ENCODE peak calls at places on chromosomes 6 and 20, in nine cellular contexts. M is brain microvascular endothelial cell, W is HCT116, D is lower lobe of right lung, B is Peyer's patch, Q is neural progenitor cell, L is K562, R is gastrocnemius medialis, J is tibial artery. T is an unnamed sample. For H3K27me3, the result is how much of the 10 kb centered on the place peaks cover.

GRCh38 chr20:32108814-32109391 is 611 bp upstream of the TM9SF4 start:
- DNase-seq in W (no peak), R (no peak), L (no peak), D (no peak), J (no peak), B (no peak), M (no peak), Q (no peak), T (no peak)

GRCh38 chr6:168666170-168666569 is 225.2 kb downstream of the SMOC2 start:
- DNase-seq in W (no peak), R (no peak), J (no peak), B (no peak), D (no peak), L (no peak), M (no peak), Q (no peak), T (no peak)

GRCh38 chr6:76275746-76276145 is 203.3 kb upstream of the IMPG1 start:
- DNase-seq in L (no peak), M (no peak), W (no peak), J (no peak), Q (peak), D (no peak), R (no peak), B (no peak), T (no peak)

GRCh38 chr20:37733416-37733815 is 39.6 kb downstream of the CTNNBL1 start:
- DNase-seq in W (no peak), L (no peak), M (no peak), Q (no peak), B (no peak), J (no peak), D (no peak), R (no peak), T (no peak)

GRCh38 chr6:2891768-2892170 is 11.3 kb downstream of the SERPINB9 start:
- DNase-seq in L (no peak), Q (no peak), R (no peak), J (no peak), B (peak), W (no peak), D (no peak), M (no peak), T (no peak)

GRCh38 chr6:487956-488355 is 96.4 kb downstream of the IRF4 start:
- DNase-seq in B (no peak), W (no peak), L (no peak), D (no peak), Q (no peak), J (no peak), R (no peak), M (no peak), T (no peak)

GRCh38 chr6:13044390-13044789 is 283.9 kb downstream of the TBC1D7 start:
- DNase-seq in D (no peak), R (no peak), Q (no peak), M (no peak), W (peak), L (peak), B (no peak), J (no peak), T (no peak)

GRCh38 chr6:145544514-145544913 is 190.8 kb downstream of the EPM2A start:
- DNase-seq in W (no peak), B (no peak), L (no peak), D (no peak), Q (no peak), J (no peak), M (no peak), R (no peak), T (no peak)

GRCh38 chr6:92589970-92590369 is 829.4 kb downstream of the EPHA7 start:
- DNase-seq in J (no peak), B (no peak), R (no peak), W (no peak), D (no peak), Q (no peak), L (no peak), M (no peak), T (no peak)

GRCh38 chr6:83862776-83863471 is 3.4 kb downstream of the CYB5R4 start:
- DNase-seq in M (no peak), W (no peak), B (no peak), J (no peak), Q (no peak), L (no peak), R (no peak), D (no peak), T (no peak)

GRCh38 chr20:58618694-58619540 is 32.2 kb upstream of the STX16 start:
- DNase-seq in D (no peak), B (peak), L (no peak), R (no peak), Q (peak), W (no peak), M (peak), J (peak), T (no peak)

GRCh38 chr20:33139467-33139866 is 28.5 kb upstream of the BPIFA2 start:
- DNase-seq in R (no peak), B (no peak), D (no peak), J (no peak), Q (no peak), L (no peak), W (no peak), M (no peak), T (no peak)

GRCh38 chr6:168161371-168161750 is 82.3 kb upstream of the FRMD1 start:
- DNase-seq in R (no peak), M (no peak), B (no peak), W (no peak), J (no peak), L (no peak), Q (no peak), D (no peak), T (no peak)

GRCh38 chr20:11585752-11586352 is 331.8 kb upstream of the BTBD3 start:
- DNase-seq in W (peak), R (no peak), M (peak), J (no peak), L (no peak), D (no peak), B (no peak), Q (peak), T (no peak)

GRCh38 chr6:41426438-41426851 is 91.0 kb downstream of the NCR2 start:
- DNase-seq in J (no peak), D (no peak), M (no peak), B (no peak), L (no peak), W (no peak), R (no peak), Q (peak), T (no peak)
- H3K27me3 ChIP-seq in J (under half), D (under half), M (under half), B (under half), L (under half), W (under half), R (under half), Q (half or more), T (under half)

DNA sequence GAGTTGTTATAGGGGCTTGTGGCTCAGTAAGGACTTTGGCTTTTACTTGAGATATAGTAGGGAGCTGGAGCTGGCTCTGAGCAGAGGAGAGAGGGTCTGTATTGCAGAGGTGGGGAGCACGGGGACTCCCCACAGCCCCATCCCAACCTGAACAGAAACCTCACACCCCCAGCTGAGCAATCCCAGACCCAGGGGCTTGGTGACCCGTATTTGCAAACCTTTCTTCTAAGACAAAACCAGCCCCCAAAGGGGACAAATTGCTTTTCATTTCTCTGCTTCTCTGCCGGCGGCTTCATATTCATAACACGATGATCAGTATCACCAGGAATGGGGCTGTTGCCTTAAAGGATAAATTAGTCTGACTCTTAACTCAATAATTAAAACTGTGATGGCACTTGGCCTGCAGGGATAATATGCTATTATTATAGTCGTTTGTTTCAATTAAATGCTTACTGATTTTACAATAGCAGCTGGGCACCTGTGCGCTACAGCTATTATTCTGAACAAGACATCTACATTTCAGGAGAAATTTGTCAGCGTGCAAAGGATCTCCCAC is 118.0 kb downstream of the TOX2 start:
- DNase-seq in J (no peak), B (no peak), M (no peak), D (no peak), R (no peak), W (no peak), L (no peak), Q (no peak), T (no peak)
- H3K27me3 ChIP-seq in J (under half), B (under half), M (under half), D (under half), R (under half), W (under half), L (under half), Q (under half), T (under half)

GRCh38 chr6:138308728-138309110 is 69.0 kb upstream of the SMIM28 start:
- DNase-seq in L (no peak), D (no peak), W (no peak), M (no peak), R (no peak), Q (no peak), B (no peak), J (no peak), T (no peak)
- H3K27me3 ChIP-seq in L (under half), D (under half), W (under half), M (under half), R (under half), Q (under half), B (under half), J (under half), T (under half)

DNA sequence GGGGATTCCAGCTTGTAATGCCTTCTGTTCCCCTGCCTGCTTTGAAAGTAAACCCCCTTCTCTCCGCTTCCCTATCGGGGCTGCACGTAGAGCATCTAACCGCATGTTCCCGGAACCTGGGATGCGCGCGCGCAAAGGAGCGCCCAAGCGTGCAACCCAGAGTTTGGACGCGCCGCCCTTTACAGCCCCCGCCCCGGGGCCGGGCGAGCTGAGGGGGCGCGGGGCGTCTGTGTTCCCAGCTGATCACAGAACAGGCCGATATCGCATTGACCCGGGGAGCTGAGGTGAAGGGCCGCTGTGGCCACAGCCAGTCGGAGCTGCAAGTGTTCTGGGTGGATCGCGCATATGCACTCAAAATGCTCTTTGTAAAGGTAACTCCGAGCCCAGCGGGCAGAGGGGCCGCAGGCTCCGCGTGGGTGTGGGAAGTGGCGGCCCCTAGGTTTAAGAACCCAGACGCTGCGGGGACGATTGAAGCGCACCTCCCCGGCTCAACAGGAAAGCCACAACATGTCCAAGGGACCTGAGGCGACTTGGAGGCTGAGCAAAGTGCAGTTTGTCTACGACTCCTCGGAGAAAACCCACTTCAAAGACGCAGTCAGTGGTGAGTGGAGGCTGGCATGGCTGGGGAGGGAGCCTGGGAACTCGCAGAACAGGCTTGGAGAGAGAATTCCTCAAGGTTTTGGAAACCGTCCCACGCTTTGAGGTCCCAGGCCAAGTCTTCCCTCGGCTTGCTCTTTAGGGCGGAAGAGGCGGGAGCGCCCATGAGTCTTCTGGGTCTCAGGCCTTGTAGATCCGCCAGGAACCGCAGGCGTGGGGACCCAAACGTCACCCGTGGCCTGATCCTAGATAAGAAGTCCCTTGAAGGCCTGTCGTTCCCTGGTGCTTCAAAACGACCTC is 1.6 kb downstream of the LAMP5 start:
- DNase-seq in M (no peak), J (no peak), Q (peak), B (no peak), W (peak), D (peak), R (no peak), L (no peak), T (no peak)
- H3K27me3 ChIP-seq in M (half or more), J (under half), Q (half or more), B (under half), W (under half), D (half or more), R (under half), L (under half), T (under half)

DNA sequence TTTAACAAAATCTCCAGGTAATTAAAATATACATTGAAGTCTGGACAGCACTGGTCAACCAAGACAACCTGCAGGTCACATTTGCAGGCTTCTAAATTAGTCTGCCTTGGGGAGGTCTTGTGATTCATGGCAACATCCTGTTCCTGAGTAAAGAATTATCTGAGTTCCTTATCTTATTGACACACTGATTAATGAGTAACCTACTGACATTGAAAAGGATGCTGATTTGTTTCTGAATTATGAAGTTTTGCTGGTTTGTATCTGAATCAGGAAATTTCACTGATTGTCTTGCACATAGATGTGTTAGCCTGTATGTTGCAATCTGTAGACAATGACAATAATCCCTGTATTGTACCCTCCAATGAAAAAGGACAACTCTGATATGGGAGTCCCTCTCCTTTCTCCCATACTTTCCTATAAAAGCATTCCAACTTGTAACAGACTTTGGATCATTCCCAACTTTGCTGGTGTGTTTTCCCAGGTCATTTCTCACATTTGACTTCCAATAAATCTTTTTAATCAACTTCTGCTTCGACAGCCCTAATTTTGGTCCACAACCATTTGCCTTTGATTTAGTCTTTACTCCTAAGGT is 80.0 kb downstream of the LAMP5 start:
- DNase-seq in M (no peak), L (no peak), D (no peak), B (no peak), Q (no peak), W (no peak), R (no peak), J (no peak), T (no peak)
- H3K27me3 ChIP-seq in M (under half), L (under half), D (under half), B (under half), Q (under half), W (under half), R (under half), J (under half), T (under half)